ENCODE peak calls at places on chromosome 21, in seven cellular contexts. D is HTR-8/SVneo; B is foreskin fibroblast; N is stimulated activated CD4-positive, alpha-beta T cell treated with anti-CD3 and anti-CD28 coated beads, Interleukin-15, amount 100 ng/mL, for 1 hour; P is amniotic stem cell; V is astrocyte; U is activated CD4-positive, alpha-beta T cell treated with anti-CD3 and anti-CD28 coated beads, Interleukin-2, amount 50 U/mL, for 4 hours. F is an unnamed sample.
A peak's percentile ranks its signal among the peaks of the same experiment; 100 is the strongest.

GRCh38 chr21:43866233-43866632 is 1.2 kb downstream of the AGPAT3 start:
- DNase-seq in D (no peak), B (peak; percentile 52), N (peak; percentile 42), P (peak; percentile 45), V (peak; percentile 36), U (peak; percentile 25), F (peak; percentile 74)

GRCh38 chr21:44987301-44987885 is 47.6 kb downstream of the SLX9 start:
- DNase-seq in D (no peak), B (no peak), N (no peak), P (no peak), V (no peak), U (no peak), F (no peak)

GRCh38 chr21:15057290-15057689 is 7.5 kb downstream of the NRIP1 start:
- DNase-seq in D (no peak), B (no peak), N (no peak), P (no peak), V (no peak), U (no peak), F (no peak)

GRCh38 chr21:39108291-39109162 is 74.7 kb downstream of the PSMG1 start:
- DNase-seq in D (no peak), B (no peak), N (no peak), P (no peak), V (no peak), U (no peak), F (no peak)

GRCh38 chr21:45175326-45176085 is 101.1 kb downstream of the ADARB1 start:
- DNase-seq in D (no peak), B (no peak), N (no peak), P (no peak), V (no peak), U (no peak), F (no peak)

GRCh38 chr21:45530423-45531113 is 11.7 kb downstream of the SLC19A1 start:
- DNase-seq in D (no peak), B (no peak), N (no peak), P (no peak), V (no peak), U (no peak), F (no peak)

GRCh38 chr21:27301216-27301615 is 334.3 kb upstream of the ADAMTS5 start:
- DNase-seq in D (no peak), B (peak; percentile 26), N (no peak), P (no peak), V (peak; percentile 11), U (no peak), F (no peak)

GRCh38 chr21:42381347-42381984 is 14.4 kb downstream of the TMPRSS3 start:
- DNase-seq in D (no peak), B (peak; percentile 10), N (no peak), P (peak; percentile 7), V (peak; percentile 6), U (peak; percentile 28), F (no peak)

GRCh38 chr21:45949928-45950739 is 31.4 kb upstream of the COL6A1 start:
- DNase-seq in D (no peak), B (no peak), N (no peak), P (no peak), V (no peak), U (no peak), F (no peak)

GRCh38 chr21:36566606-36567005 is 86.7 kb upstream of the CLDN14 start:
- DNase-seq in D (no peak), B (no peak), N (no peak), P (no peak), V (no peak), U (no peak), F (no peak)

GRCh38 chr21:21200103-21200938 is 202.1 kb downstream of the NCAM2 start:
- DNase-seq in D (peak; percentile 75), B (peak; percentile 97), N (no peak), P (peak; percentile 90), V (peak; percentile 100), U (peak; percentile 1), F (peak; percentile 99)

GRCh38 chr21:46295996-46296752 is 10.0 kb downstream of the YBEY start:
- DNase-seq in D (no peak), B (peak; percentile 97), N (peak; percentile 32), P (no peak), V (no peak), U (peak; percentile 61), F (peak; percentile 56)